ENCODE peak calls at places on chromosomes 16 and 17, in five cellular contexts. P is K562, D is HCT116, W is GM12878, L is HepG2. C is an unnamed sample.

GRCh38 chr17:47889734-47890529 is 6.1 kb upstream of the SP2 start:
- DNase-seq in W (no peak), D (peak), P (peak), L (peak), C (peak)

GRCh38 chr17:11935734-11936406 is 61.4 kb downstream of the ZNF18 start:
- DNase-seq in L (peak), D (peak), W (no peak), P (peak), C (peak)

GRCh38 chr16:88601313-88602036 is 31.3 kb downstream of the ZC3H18 start:
- DNase-seq in D (no peak), W (no peak), L (no peak), P (no peak), C (no peak)

GRCh38 chr17:64622931-64623654 is 39.0 kb downstream of the SMURF2 start:
- DNase-seq in P (no peak), D (peak), W (no peak), L (peak), C (no peak)

GRCh38 chr17:6496116-6496481 is 51.8 kb downstream of the PIMREG start:
- DNase-seq in L (no peak), P (no peak), W (no peak), D (no peak), C (peak)

GRCh38 chr17:57038486-57038885 is 46.6 kb upstream of the AKAP1 start:
- DNase-seq in L (no peak), W (no peak), D (no peak), P (no peak), C (no peak)

GRCh38 chr17:57605734-57606105 is 139.4 kb downstream of the CCDC182 start:
- DNase-seq in D (no peak), L (no peak), W (no peak), P (no peak), C (no peak)

GRCh38 chr17:5747276-5747675 is 163.0 kb upstream of the NLRP1 start:
- DNase-seq in D (no peak), L (no peak), P (no peak), W (no peak), C (no peak)

GRCh38 chr17:42120161-42121065 is 754 bp downstream of the KAT2A start:
- DNase-seq in L (peak), W (no peak), D (no peak), P (peak), C (no peak)

GRCh38 chr16:52547001-52547833 is at the start of gene TOX3:
- DNase-seq in W (no peak), P (no peak), D (no peak), L (no peak), C (no peak)

GRCh38 chr16:50193594-50193993 is 40.5 kb downstream of the TENT4B start:
- DNase-seq in D (no peak), W (no peak), P (no peak), L (no peak), C (no peak)

GRCh38 chr17:72342061-72342460 is 221.2 kb downstream of the SOX9 start:
- DNase-seq in P (no peak), L (no peak), W (no peak), D (no peak), C (no peak)

GRCh38 chr16:14194706-14195105 is 123.6 kb downstream of the MRTFB start:
- DNase-seq in D (no peak), P (no peak), L (no peak), W (no peak), C (no peak)

GRCh38 chr17:7217113-7217987 is 2.3 kb downstream of the DLG4 start:
- DNase-seq in P (peak), D (no peak), W (no peak), L (no peak), C (peak)

GRCh38 chr16:10070591-10070990 is 111.6 kb downstream of the GRIN2A start:
- DNase-seq in L (no peak), D (no peak), W (no peak), P (no peak), C (no peak)

GRCh38 chr17:35432176-35433074 is at the start of gene SLFN12:
- DNase-seq in W (peak), D (no peak), L (no peak), P (no peak), C (peak)

GRCh38 chr16:20866161-20866772 is 33.9 kb downstream of the DCUN1D3 start:
- DNase-seq in D (peak), W (no peak), P (peak), L (peak), C (no peak)

GRCh38 chr16:87410958-87411357 is 18.8 kb downstream of the MAP1LC3B start:
- DNase-seq in W (no peak), D (no peak), P (no peak), L (no peak), C (no peak)

GRCh38 chr17:76382803-76383644 is 1.4 kb upstream of the SPHK1 start:
- DNase-seq in P (peak), L (peak), D (no peak), W (no peak), C (peak)

GRCh38 chr16:80285089-80285488 is 255.7 kb upstream of the DYNLRB2 start:
- DNase-seq in D (no peak), W (no peak), P (no peak), L (no peak), C (no peak)

GRCh38 chr16:1150511-1150982 is 2.4 kb upstream of the CACNA1H start:
- DNase-seq in L (peak), W (no peak), P (peak), D (peak), C (no peak)

GRCh38 chr17:47315451-47316266 is 8.1 kb upstream of the EFCAB13 start:
- DNase-seq in W (peak), D (peak), L (peak), P (peak), C (no peak)

GRCh38 chr17:16486373-16487250 is 5.4 kb downstream of the LRRC75A start:
- DNase-seq in L (no peak), P (no peak), W (no peak), D (no peak), C (peak)

GRCh38 chr16:49701867-49702494 is 153.9 kb downstream of the ZNF423 start:
- DNase-seq in L (no peak), P (no peak), W (no peak), D (no peak), C (no peak)

GRCh38 chr17:9021985-9022552 is 759 bp downstream of the NTN1 start:
- DNase-seq in L (no peak), W (no peak), P (no peak), D (no peak), C (peak)

GRCh38 chr17:8105957-8106398 is 12.3 kb downstream of the ALOXE3 start:
- DNase-seq in D (no peak), W (no peak), L (no peak), P (no peak), C (no peak)

GRCh38 chr16:22232277-22233049 is 26.4 kb downstream of the EEF2K start:
- DNase-seq in W (no peak), P (no peak), D (peak), L (peak), C (no peak)

GRCh38 chr16:31458073-31458834 is 1.0 kb upstream of the ARMC5 start:
- DNase-seq in D (no peak), L (peak), W (no peak), P (peak), C (no peak)

GRCh38 chr16:38941-39892 is 14.2 kb downstream of the POLR3K start:
- DNase-seq in P (peak), D (no peak), L (no peak), W (peak), C (no peak)

GRCh38 chr17:64174686-64175456 is 44.9 kb upstream of the ERN1 start:
- DNase-seq in P (no peak), W (no peak), D (no peak), L (no peak), C (no peak)

GRCh38 chr17:39365252-39365651 is 36.2 kb downstream of the FBXL20 start:
- DNase-seq in D (no peak), P (no peak), L (no peak), W (no peak), C (no peak)

GRCh38 chr16:68488559-68488958 is 40.3 kb upstream of the SMPD3 start:
- DNase-seq in L (no peak), W (no peak), D (no peak), P (no peak), C (no peak)
- TF ChIP-seq ATF3 in L (no peak), W (no peak), D (no peak), P (no peak), C (no peak)

DNA sequence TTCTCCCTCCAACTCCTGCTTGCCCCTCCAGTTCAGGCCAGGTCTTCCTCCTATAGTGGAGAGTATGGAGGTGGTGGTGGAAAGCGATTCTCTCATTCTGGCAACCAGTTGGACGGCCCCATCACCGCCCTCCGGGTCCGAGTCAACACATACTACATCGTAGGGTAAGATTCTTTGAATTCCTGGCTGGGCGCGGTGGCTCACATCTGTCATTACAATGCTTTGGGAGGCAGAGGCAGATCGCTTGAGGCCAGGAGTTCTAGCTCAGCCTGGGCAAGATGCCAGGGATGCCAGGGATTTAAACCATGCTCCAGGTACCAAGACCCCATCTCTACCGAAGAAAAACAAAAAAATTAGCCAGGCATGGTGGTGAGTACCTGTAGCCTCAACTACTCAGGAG is 1.4 kb downstream of the ZG16 start:
- DNase-seq in P (no peak), D (no peak), L (peak), W (no peak), C (no peak)
- H2AFZ ChIP-seq in P (no peak), D (no peak), L (no peak), W (no peak), C (no peak)

GRCh38 chr17:43601280-43602050 is 55.3 kb upstream of the ETV4 start:
- DNase-seq in P (no peak), D (no peak), W (no peak), L (no peak), C (no peak)
- TF ChIP-seq ATF3 in P (peak), D (no peak), W (no peak), L (no peak), C (no peak)

GRCh38 chr16:89951509-89951908 is 3.0 kb downstream of the DEF8 start:
- DNase-seq in W (no peak), L (no peak), P (no peak), D (no peak), C (no peak)

GRCh38 chr16:89952049-89952448 is 3.5 kb downstream of the DEF8 start:
- DNase-seq in W (no peak), D (no peak), L (no peak), P (no peak), C (no peak)

GRCh38 chr16:89946515-89946914 is 2.0 kb upstream of the DEF8 start:
- DNase-seq in D (no peak), L (no peak), W (no peak), P (no peak), C (no peak)

GRCh38 chr16:89949756-89950155 is 1.2 kb downstream of the DEF8 start:
- DNase-seq in L (no peak), P (no peak), D (no peak), W (no peak), C (no peak)

DNA sequence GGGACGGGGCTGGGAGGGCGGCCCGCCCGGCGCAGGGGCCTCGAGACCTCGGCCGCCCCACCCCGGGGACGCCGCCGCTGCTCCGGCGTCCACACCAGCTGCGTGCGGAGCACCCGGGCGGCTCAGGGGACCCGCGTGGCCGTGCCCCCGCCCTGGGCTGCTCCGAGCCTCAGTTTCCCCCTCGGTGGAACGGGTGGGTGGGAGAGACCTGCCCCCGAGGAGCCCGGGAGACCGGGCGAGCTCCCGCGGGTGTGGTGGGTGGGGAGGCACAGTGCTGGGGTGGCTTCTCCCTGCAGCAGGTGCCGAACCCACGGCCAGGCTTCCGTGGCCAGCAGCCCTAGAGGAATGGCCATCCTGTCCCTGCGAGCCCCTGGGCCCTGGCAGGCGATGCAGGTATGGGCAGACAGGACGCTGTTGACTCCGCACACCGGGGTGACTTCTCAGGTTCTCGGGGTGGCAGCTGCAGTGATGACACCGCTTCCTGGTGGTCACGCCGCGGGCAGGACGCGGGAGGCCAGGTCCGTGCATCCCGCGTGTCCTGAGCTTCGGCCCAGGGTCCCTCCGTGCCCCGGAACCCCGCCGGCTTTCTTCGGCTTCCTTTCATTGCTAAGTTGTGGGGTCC is 677 bp downstream of the DEF8 start:
- DNase-seq in P (peak), W (no peak), L (no peak), D (no peak), C (no peak)
- H2AFZ ChIP-seq in P (peak), W (no peak), L (no peak), D (no peak), C (no peak)

DNA sequence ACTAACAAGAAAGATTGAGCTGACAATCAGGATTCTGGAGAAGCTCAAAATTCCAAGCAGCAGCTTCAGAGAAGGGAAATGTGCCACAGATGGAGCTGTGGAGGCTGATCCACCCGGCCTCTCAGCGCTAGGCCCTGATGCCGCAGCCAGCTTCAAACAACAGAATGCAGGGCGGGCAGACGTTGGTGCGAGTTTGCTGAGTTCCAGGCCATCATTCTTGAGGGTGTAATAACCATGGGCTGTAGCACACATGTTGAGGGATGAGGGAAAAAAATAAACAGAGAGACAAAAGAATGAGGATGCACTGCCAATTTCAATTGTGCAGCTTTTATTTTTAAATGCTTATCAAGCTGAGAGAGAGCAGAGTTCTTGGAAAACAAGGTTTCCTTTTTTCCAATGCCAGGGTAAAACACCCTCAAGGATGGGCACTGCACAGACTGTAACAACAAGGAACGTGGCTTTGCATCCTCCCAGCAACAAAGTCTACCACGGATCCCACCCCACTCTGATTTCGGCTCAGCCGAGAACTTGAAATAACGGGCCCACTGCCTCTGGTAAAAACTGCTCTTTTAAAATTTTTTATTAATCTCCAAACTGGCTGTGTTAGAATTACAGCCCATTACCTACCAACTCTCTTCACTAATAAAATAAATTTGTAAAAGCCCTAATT is 90.2 kb downstream of the SMG6 start:
- DNase-seq in L (no peak), W (no peak), D (no peak), P (no peak), C (no peak)
- TF ChIP-seq ATF3 in L (no peak), W (no peak), D (no peak), P (no peak), C (no peak)

GRCh38 chr17:74380959-74381808 is 13.9 kb downstream of the GPR142 start:
- DNase-seq in D (no peak), W (no peak), L (no peak), P (no peak), C (no peak)
- H2AFZ ChIP-seq in D (no peak), W (no peak), L (no peak), P (no peak), C (no peak)

GRCh38 chr16:69534720-69535119 is 31.0 kb upstream of the NFAT5 start:
- DNase-seq in W (no peak), D (no peak), P (no peak), L (no peak), C (no peak)

GRCh38 chr16:69537706-69538080 is 28.1 kb upstream of the NFAT5 start:
- DNase-seq in P (no peak), W (no peak), L (no peak), D (no peak), C (no peak)

GRCh38 chr16:69531988-69532387 is 33.8 kb upstream of the NFAT5 start:
- DNase-seq in P (no peak), L (no peak), D (no peak), W (no peak), C (no peak)

GRCh38 chr16:69532761-69533459 is 32.9 kb upstream of the NFAT5 start:
- DNase-seq in W (no peak), P (no peak), D (no peak), L (no peak), C (no peak)

DNA sequence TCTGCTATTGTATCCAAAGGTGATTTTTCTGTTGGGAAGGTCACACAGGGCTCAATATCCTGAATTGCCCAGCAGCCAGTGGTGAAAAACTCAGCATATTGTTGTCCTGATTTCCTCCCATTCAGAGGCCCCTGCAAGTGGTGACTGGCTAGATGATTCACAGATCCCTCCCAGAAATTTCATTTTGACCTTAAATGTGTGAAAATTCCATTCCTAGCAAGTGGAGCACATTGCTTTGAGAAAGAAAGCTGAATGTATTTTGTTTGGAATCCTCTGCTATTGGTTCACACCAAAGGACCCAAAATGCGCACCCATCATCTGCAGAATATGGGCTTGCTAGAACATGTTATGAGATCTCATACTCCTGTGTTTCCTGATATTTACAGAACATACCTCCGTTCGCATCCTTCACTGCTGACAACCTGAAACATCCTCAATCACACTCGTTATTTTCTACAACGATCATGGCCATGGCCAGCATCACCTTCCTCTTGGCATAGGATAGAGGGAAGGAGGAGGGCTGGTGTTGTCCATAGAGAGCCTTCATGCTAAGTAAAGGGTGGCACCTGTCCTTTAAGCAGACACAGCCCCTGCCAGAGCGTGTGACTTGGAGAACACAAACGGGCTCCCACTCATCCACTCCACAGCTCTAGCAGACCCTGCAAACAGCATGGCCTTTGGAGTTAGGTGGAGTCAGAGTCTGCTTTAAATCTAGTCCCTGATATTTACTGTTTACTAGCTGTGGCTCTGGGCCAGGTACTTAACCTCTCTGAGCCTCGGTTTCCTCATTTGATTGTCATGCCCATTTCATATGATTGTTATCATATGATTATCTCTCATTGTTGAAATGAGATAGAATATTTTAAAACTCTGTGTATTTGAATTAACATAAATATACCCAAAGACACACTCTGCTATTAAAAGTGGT is 30.4 kb upstream of the NFAT5 start:
- DNase-seq in P (no peak), D (no peak), W (no peak), L (no peak), C (no peak)
- TF ChIP-seq ATF3 in P (no peak), D (no peak), W (no peak), L (no peak), C (no peak)

DNA sequence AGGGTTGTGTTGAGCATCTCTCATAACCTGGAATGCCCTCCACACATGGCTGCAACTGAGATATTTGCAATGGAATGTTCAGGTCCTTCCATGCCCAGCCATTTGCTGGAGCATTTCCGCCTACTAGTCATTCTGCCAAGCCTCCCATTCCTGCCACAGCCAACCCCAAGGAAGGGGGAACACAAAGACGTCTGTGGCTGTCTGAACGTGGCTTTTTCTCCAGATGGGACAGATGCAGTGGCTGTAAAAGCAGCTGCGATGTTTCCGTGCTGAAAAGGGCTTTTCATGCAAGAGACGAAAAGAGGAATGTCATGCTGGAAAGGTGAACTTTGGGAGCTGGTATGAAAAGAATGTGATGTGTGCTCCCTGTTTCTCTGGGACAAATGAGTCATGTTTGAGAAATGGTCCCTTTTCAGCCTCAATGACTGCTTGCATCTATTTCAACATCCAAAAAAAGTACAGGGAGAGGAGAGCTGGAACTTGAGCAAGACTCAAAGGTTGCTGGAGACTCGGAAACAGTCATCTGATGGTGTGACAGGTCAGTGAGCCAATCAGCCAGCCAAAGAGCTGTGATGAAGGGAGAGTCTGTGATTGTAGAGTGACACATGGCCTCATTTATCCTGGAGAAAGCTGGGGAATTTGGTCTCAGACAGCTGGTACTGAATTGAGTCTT is 208.9 kb downstream of the SHISA9 start:
- DNase-seq in P (no peak), D (no peak), L (peak), W (no peak), C (no peak)
- H2AFZ ChIP-seq in P (no peak), D (no peak), L (peak), W (no peak), C (no peak)

GRCh38 chr17:67585077-67585602 is 132.6 kb upstream of the NOL11 start:
- DNase-seq in D (no peak), L (no peak), P (no peak), W (no peak), C (no peak)
- TF ChIP-seq ATF3 in D (no peak), L (no peak), P (no peak), W (no peak), C (no peak)

C was measured in H1.